ENCODE peak calls at places on chromosomes 1 and 21, in four cellular contexts. Z, M, D and F are unnamed samples.

GRCh38 chr1:96362623-96363022 is 359.0 kb upstream of the PTBP2 start:
- DNase-seq in Z (peak), M (no peak), D (no peak), F (no peak)

GRCh38 chr1:7606096-7606495 is 165.0 kb upstream of the VAMP3 start:
- DNase-seq in Z (no peak), M (no peak), D (no peak), F (no peak)

GRCh38 chr1:245060684-245061374 is 94.0 kb upstream of the KIF26B start:
- DNase-seq in Z (no peak), M (no peak), D (no peak), F (no peak)

GRCh38 chr1:55195523-55196233 is 19.5 kb downstream of the USP24 start:
- DNase-seq in Z (peak), M (no peak), D (no peak), F (no peak)

GRCh38 chr1:7000720-7001119 is 215.5 kb downstream of the CAMTA1 start:
- DNase-seq in Z (no peak), M (no peak), D (no peak), F (no peak)

GRCh38 chr1:30905898-30906620 is 2.5 kb downstream of the SDC3 start:
- DNase-seq in Z (no peak), M (no peak), D (no peak), F (no peak)

GRCh38 chr1:67708606-67709005 is 23.6 kb downstream of the GADD45A start:
- DNase-seq in Z (no peak), M (no peak), D (no peak), F (no peak)

GRCh38 chr21:45570826-45571601 is 28.8 kb upstream of the SLC19A1 start:
- DNase-seq in Z (peak), M (no peak), D (no peak), F (no peak)

GRCh38 chr1:160351629-160352028 is 8.4 kb downstream of the NCSTN start:
- DNase-seq in Z (no peak), M (no peak), D (no peak), F (no peak)

GRCh38 chr1:221897312-221897711 is 155.4 kb upstream of the DUSP10 start:
- DNase-seq in Z (peak), M (no peak), D (no peak), F (no peak)

GRCh38 chr1:6911974-6912373 is 126.7 kb downstream of the CAMTA1 start:
- DNase-seq in Z (no peak), M (no peak), D (no peak), F (no peak)

GRCh38 chr1:8889925-8890785 is 11.7 kb upstream of the ENO1 start:
- DNase-seq in Z (peak), M (peak), D (peak), F (no peak)

GRCh38 chr1:42747125-42747524 is 7.1 kb upstream of the CLDN19 start:
- DNase-seq in Z (no peak), M (peak), D (no peak), F (peak)

GRCh38 chr1:25723250-25723880 is 76.6 kb upstream of the SELENON start:
- DNase-seq in Z (no peak), M (no peak), D (no peak), F (no peak)

GRCh38 chr1:109252167-109252892 is 3.0 kb downstream of the CELSR2 start:
- DNase-seq in Z (no peak), M (no peak), D (no peak), F (no peak)

GRCh38 chr1:19179597-19180271 is 30.3 kb downstream of the UBR4 start:
- DNase-seq in Z (no peak), M (no peak), D (no peak), F (no peak)

GRCh38 chr1:206655471-206655882 is 20.1 kb downstream of the DYRK3 start:
- DNase-seq in Z (no peak), M (no peak), D (no peak), F (no peak)

GRCh38 chr1:33111965-33112364 is 31.0 kb downstream of the AZIN2 start:
- DNase-seq in Z (no peak), M (no peak), D (no peak), F (no peak)
- TF ChIP-seq CTCF in Z (peak), M (no peak), D (no peak), F (no peak)

DNA sequence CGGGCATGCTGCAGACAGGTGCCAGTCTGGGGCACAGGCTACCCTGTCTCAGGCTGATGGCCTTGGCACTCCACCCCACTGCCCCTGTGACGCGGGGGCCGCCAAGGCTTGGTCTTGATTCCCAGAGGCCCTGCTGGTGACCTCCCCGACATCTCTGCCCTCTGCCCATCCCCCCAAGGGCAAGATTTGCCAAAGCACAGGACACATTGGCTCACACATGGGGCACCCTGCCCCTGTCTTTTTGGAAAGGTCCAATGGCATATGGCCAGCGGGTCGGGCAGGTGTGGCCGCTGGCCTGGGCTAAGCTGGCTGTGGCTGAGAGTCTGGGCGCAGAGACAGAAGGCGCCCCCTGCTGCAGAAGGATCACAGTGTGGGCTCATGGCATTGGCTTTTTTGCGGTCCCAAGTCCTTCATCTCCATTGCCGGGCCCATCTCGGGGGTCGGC is 4.6 kb downstream of the MIB2 start:
- DNase-seq in Z (no peak), M (no peak), D (no peak), F (no peak)
- TF ChIP-seq CTCF in Z (peak), M (no peak), D (no peak), F (no peak)

GRCh38 chr21:33327326-33327725 is 2.6 kb downstream of the IFNAR1 start:
- DNase-seq in Z (no peak), M (no peak), D (no peak), F (no peak)

GRCh38 chr21:33325222-33326067 is 675 bp downstream of the IFNAR1 start:
- DNase-seq in Z (peak), M (no peak), D (peak), F (peak)

GRCh38 chr21:33327792-33328433 is 3.1 kb downstream of the IFNAR1 start:
- DNase-seq in Z (no peak), M (no peak), D (no peak), F (no peak)

DNA sequence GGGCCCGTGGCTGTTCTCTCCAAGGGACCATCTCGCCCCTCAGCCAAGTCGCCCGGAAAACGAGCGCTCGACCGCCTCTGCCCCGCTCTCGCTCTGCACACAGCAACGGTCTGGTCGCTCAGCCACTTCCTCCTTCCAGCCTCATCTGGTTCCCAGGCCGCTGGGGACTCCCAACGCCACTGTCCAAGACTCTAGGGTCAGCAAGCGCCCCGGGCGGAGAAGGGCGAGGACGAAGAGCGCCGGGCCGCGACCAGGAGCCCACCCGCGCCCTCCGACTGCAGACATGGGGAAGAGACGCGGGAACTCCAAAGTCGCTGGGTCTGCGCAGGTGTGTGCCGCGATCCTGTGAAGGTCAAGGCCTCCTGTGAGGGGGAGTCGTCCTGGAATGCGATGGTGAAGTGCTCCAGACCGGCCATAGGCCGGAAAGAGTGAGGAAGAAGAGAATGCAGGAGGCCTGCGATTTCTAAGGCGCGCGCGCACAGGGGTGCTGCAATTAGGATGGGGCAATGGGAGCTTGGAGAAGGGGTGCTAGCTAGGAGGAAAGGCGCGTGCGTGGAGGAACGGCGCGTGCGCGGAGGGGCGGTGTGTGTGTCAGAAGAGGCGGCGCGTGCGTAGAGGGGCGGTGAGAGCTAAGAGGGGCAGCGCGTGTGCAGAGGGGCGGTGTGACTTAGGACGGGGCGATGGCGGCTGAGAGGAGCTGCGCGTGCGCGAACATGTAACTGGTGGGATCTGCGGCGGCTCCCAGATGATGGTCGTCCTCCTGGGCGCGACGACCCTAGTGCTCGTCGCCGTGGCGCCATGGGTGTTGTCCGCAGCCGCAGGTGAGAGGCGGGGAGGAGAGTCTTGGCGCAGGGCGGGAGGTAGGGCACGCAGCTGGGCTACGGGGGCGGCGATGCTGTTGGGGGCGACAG is at the start of gene IFNAR1:
- DNase-seq in Z (peak), M (peak), D (peak), F (peak)
- TF ChIP-seq CTCF in Z (no peak), M (no peak), D (no peak), F (no peak)

GRCh38 chr1:151072224-151072623 is 1.7 kb downstream of the GABPB2 start:
- DNase-seq in Z (no peak), M (no peak), D (no peak), F (no peak)
- TF ChIP-seq CTCF in Z (no peak), M (no peak), D (no peak), F (no peak)

GRCh38 chr1:2462819-2463218 is 13.3 kb upstream of the PLCH2 start:
- DNase-seq in Z (no peak), M (no peak), D (no peak), F (no peak)

GRCh38 chr1:2460203-2460602 is 15.9 kb upstream of the PLCH2 start:
- DNase-seq in Z (no peak), M (no peak), D (no peak), F (no peak)

GRCh38 chr1:2457444-2457843 is 18.6 kb upstream of the PLCH2 start:
- DNase-seq in Z (no peak), M (no peak), D (no peak), F (no peak)

GRCh38 chr1:2460996-2461751 is 14.9 kb upstream of the PLCH2 start:
- DNase-seq in Z (no peak), M (no peak), D (no peak), F (no peak)

DNA sequence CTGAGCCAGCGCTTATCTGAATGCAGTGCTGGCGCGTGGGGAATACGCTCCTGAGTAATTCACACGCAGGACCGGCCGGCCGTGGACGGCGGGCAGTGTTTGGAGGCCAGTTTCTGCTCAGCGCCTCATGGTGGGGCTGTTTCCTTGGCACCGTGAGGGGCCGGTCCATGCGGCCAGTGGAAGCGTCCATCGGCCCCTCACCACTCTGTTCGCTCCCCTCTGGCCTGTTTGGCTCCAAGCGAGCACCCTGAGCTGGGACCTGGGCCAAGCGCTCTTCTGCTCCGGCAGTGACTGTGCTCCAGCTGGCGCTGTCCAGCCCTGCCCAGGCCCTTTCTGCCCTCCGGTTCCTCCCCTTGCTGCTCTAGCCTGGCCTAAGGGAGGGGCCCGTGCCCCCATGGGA is 16.3 kb upstream of the PLCH2 start:
- DNase-seq in Z (peak), M (peak), D (no peak), F (no peak)
- TF ChIP-seq CTCF in Z (peak), M (no peak), D (no peak), F (no peak)

DNA sequence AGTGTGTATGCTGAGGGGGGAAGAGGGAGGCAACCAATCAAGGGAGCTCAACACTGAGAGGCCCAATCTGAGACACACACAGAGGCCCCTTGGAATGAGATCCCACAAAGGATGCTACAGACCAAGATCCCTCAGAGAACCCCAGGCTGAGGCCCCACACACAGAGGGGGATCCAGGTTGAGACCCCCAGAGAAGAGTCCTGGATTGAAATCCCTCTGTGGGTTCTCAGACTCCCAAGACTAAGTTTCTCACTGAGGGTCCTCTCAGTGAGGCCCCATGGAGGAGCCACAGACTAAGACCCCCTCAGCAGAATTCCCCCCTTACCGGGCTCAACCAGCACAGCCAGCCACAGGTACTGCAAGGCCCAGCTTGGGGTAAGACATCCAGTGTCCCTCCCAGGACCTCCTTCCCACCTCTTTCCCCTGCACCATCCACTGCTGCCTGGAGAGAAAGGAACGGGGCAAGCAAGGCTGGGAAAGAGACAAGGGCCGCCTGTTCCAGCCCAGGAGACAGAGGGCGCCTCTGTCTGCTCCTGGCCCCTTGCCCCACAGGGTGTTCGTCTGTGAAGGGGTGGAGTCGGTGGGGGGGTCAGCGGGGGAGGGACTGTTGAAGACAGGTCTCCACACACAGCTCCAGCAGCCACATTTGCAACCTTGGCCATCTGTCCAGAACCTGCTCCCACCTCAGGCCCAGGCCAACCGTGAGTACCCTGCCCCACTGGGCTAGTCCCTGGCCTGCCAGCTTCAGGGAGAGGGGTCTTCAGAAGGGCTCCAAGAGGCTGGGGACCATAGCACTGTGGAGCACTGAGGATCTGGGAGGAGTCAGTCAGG is at the start of gene S100A1:
- DNase-seq in Z (no peak), M (peak), D (no peak), F (no peak)
- TF ChIP-seq CTCF in Z (no peak), M (no peak), D (no peak), F (no peak)

GRCh38 chr1:208888376-208888775 is 644.2 kb upstream of the PLXNA2 start:
- DNase-seq in Z (no peak), M (no peak), D (no peak), F (no peak)
- TF ChIP-seq CTCF in Z (no peak), M (no peak), D (no peak), F (no peak)

DNA sequence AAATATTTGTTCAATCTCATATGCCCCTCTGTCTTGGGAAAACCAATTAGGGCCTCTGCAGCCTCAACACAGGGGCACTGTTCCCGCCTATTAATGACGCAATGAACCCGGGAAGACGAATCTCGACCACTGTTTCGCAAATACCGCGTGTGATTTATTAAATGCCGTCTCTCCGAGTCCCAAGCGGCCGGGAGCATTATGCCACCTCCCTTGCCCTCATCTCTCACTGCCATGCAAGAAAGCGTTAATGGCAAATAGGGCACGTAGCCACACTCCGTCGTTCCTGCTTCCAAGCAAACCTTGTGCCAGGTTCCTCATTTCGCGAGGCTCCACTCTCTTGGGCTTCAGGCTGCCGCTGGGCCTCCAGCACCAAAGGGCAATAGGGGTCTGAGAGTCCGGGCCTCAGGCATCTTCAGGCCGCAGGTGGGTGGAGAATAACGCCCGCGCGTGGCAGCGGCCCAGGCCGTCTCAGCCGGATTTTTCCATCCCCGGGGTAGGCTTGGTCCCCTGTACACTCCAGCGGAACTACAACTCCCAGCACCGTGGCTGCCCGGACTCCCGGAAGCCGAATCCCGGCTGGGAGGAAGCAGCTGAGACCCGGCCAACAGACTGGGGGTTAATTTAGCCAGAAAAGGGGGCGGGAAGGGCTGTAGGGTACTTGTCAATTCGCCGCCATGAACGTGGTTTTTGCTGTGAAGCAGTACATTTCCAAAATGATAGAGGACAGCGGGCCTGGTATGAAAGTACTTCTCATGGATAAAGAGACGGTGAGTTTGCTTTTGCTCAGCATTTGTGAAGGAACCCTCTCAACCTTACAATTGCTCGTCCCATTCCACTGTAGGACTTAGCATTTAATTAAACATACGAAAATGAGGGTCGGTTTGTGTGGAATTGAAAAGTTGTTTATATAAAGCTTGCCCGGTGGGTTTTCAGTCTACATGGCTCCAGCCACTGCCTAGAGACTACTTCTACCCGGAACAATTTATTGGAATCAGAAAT is at the start of gene VPS45:
- DNase-seq in Z (peak), M (peak), D (peak), F (peak)
- TF ChIP-seq CTCF in Z (no peak), M (peak), D (no peak), F (peak)

DNA sequence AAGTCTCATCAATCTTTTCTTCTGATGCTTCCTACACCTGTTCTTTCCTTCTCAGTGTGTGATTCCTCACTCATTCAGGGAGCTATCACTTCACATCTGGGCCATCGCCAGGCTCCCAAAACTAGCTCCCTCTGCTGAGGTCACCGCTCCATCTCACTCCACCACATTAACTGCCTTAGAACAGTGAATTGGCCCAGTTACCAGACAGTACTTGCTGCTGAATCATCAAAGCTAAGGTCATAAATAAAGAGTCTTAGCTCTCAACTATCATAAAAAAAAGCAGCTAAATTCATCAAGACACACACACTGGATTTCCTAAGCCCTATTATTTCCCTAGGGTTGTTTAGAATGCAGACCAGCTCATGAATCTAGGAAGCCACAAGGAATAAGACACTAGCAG is 18.8 kb upstream of the SRM start:
- DNase-seq in Z (peak), M (no peak), D (no peak), F (no peak)
- TF ChIP-seq CTCF in Z (no peak), M (no peak), D (no peak), F (no peak)